ENCODE peak calls at places on chromosomes 2 and 18, in seven cellular contexts. L, J, P, E, V, N and T are unnamed samples.

GRCh38 chr18:58241877-58242276 is 197.9 kb downstream of the NEDD4L start:
- DNase-seq in L (no peak), J (peak), P (peak), E (no peak), V (no peak), N (no peak), T (no peak)

GRCh38 chr2:147352294-147352693 is 492.5 kb upstream of the ACVR2A start:
- DNase-seq in L (no peak), J (no peak), P (peak), E (no peak), V (no peak), N (no peak), T (no peak)

GRCh38 chr2:167784071-167784400 is 463.4 kb downstream of the STK39 start:
- DNase-seq in L (no peak), J (no peak), P (no peak), E (no peak), V (no peak), N (no peak), T (no peak)

GRCh38 chr2:239934571-239935171 is 90.5 kb downstream of the NDUFA10 start:
- DNase-seq in L (peak), J (peak), P (peak), E (no peak), V (peak), N (peak), T (peak)

GRCh38 chr18:29004921-29005320 is 828.0 kb upstream of the CDH2 start:
- DNase-seq in L (no peak), J (no peak), P (no peak), E (no peak), V (no peak), N (no peak), T (no peak)

GRCh38 chr2:37375721-37376399 is 31.4 kb downstream of the QPCT start:
- DNase-seq in L (no peak), J (no peak), P (no peak), E (no peak), V (no peak), N (no peak), T (no peak)

GRCh38 chr2:26692814-26693286 is 328 bp downstream of the KCNK3 start:
- DNase-seq in L (no peak), J (peak), P (peak), E (no peak), V (no peak), N (no peak), T (no peak)

GRCh38 chr18:80196528-80197320 is 50.6 kb downstream of the PARD6G start:
- DNase-seq in L (no peak), J (peak), P (peak), E (no peak), V (no peak), N (no peak), T (peak)

GRCh38 chr2:228728961-228729360 is 542.1 kb downstream of the PID1 start:
- DNase-seq in L (no peak), J (no peak), P (no peak), E (no peak), V (no peak), N (no peak), T (no peak)

GRCh38 chr18:50961974-50962373 is 5.9 kb upstream of the ELAC1 start:
- DNase-seq in L (no peak), J (no peak), P (no peak), E (no peak), V (no peak), N (no peak), T (no peak)

GRCh38 chr2:181977661-181978350 is 7.8 kb upstream of the PPP1R1C start:
- DNase-seq in L (no peak), J (peak), P (no peak), E (peak), V (no peak), N (no peak), T (peak)

GRCh38 chr2:20430461-20431302 is 16.2 kb upstream of the RHOB start:
- DNase-seq in L (peak), J (peak), P (no peak), E (no peak), V (peak), N (no peak), T (peak)

GRCh38 chr2:176162911-176163654 is 6.0 kb downstream of the HOXD3 start:
- DNase-seq in L (no peak), J (no peak), P (no peak), E (no peak), V (no peak), N (no peak), T (no peak)

GRCh38 chr2:8761529-8762164 is 75.8 kb downstream of the KIDINS220 start:
- DNase-seq in L (no peak), J (peak), P (no peak), E (peak), V (no peak), N (no peak), T (no peak)

GRCh38 chr2:227942021-227942420 is 70.6 kb downstream of the DAW1 start:
- DNase-seq in L (no peak), J (no peak), P (no peak), E (no peak), V (no peak), N (no peak), T (no peak)

GRCh38 chr2:1729264-1729663 is 15.1 kb downstream of the PXDN start:
- DNase-seq in L (no peak), J (no peak), P (no peak), E (no peak), V (peak), N (no peak), T (peak)

GRCh38 chr2:1730047-1730937 is 14.0 kb downstream of the PXDN start:
- DNase-seq in L (peak), J (peak), P (no peak), E (no peak), V (peak), N (no peak), T (no peak)

GRCh38 chr2:1727101-1727771 is 17.1 kb downstream of the PXDN start:
- DNase-seq in L (peak), J (peak), P (no peak), E (no peak), V (peak), N (no peak), T (peak)

GRCh38 chr2:1727796-1728474 is 16.4 kb downstream of the PXDN start:
- DNase-seq in L (peak), J (no peak), P (no peak), E (no peak), V (peak), N (no peak), T (no peak)

DNA sequence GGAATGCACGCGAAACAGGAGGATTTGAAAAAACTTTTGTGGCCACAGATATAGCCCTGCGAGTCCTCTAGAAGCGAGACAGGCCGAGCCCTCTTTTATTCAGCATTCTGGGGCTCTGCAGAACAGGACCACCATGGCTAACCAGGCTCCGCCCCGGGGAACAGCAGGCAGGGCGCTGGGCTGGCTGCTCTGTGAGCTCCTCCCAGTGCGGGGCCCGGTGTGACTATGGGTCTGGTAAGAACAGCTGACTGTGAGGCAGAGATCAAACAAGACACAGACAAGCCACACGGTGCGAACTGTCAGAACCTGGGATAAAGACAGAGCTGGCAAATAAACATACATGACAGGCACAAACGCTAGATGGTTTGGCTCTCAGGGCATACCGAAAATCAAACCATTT is 15.5 kb downstream of the PXDN start:
- DNase-seq in L (peak), J (peak), P (peak), E (no peak), V (peak), N (no peak), T (no peak)
- H3K4me3 ChIP-seq in L (no peak), J (no peak), P (no peak), E (no peak), V (no peak), N (no peak), T (no peak)

GRCh38 chr2:43218550-43219382 is 7.6 kb downstream of the ZFP36L2 start:
- DNase-seq in L (peak), J (peak), P (peak), E (no peak), V (peak), N (no peak), T (peak)
- TF ChIP-seq POLR2A in L (peak), J (no peak), P (no peak), E (no peak), V (no peak), N (no peak), T (no peak)

GRCh38 chr2:217339753-217340152 is 479.9 kb upstream of the TNP1 start:
- DNase-seq in L (no peak), J (no peak), P (no peak), E (no peak), V (no peak), N (no peak), T (peak)
- TF ChIP-seq CTCF in L (no peak), J (no peak), P (no peak), E (no peak), V (no peak), N (no peak), T (no peak)

GRCh38 chr2:190888449-190888848 is 7.8 kb downstream of the GLS start:
- DNase-seq in L (no peak), J (no peak), P (no peak), E (no peak), V (no peak), N (no peak), T (no peak)
- H3K4me3 ChIP-seq in L (no peak), J (no peak), P (no peak), E (peak), V (no peak), N (no peak), T (no peak)

GRCh38 chr2:11344342-11344955 is at the start of gene ROCK2:
- DNase-seq in L (peak), J (peak), P (peak), E (peak), V (peak), N (peak), T (peak)
- TF ChIP-seq POLR2A in L (peak), J (peak), P (peak), E (peak), V (peak), N (peak), T (no peak)

GRCh38 chr18:56001576-56001975 is 413.6 kb upstream of the TCF4 start:
- DNase-seq in L (no peak), J (no peak), P (no peak), E (no peak), V (no peak), N (no peak), T (no peak)
- TF ChIP-seq CTCF in L (no peak), J (no peak), P (no peak), E (no peak), V (no peak), N (no peak), T (no peak)

GRCh38 chr2:179541586-179541985 is 277.0 kb upstream of the SESTD1 start:
- DNase-seq in L (no peak), J (no peak), P (no peak), E (no peak), V (no peak), N (no peak), T (no peak)

GRCh38 chr2:179546656-179547055 is 282.0 kb upstream of the SESTD1 start:
- DNase-seq in L (no peak), J (no peak), P (no peak), E (no peak), V (no peak), N (no peak), T (no peak)

GRCh38 chr2:179545024-179545423 is 280.4 kb upstream of the SESTD1 start:
- DNase-seq in L (no peak), J (no peak), P (no peak), E (no peak), V (no peak), N (no peak), T (no peak)

GRCh38 chr2:179539112-179539511 is 274.5 kb upstream of the SESTD1 start:
- DNase-seq in L (no peak), J (no peak), P (no peak), E (no peak), V (no peak), N (no peak), T (no peak)

DNA sequence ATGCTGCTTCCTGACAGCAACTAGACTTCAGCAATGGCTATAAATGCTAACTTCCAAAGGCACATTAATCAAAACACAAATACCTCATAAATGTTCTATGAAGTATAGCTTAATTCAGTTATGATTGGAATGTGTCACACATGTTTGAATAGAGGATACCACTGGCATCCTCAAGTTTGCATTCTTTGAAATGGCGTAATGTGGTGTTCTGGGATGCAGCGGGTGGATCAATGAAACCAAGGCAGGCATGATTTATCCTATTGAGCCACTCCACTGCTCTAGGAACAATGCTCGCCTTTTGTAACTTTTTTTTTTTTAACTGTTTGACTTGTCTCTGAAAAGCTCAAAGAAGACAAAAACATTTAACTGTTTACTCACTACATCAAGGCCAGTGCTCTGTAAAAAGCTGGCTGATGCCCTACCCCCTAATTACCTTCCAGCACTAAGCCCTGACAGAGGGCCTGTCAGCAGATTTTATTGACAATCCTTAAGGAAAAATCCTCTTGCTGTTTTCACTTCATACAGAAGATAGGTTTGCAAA is 278.8 kb upstream of the SESTD1 start:
- DNase-seq in L (no peak), J (peak), P (no peak), E (no peak), V (no peak), N (no peak), T (no peak)
- H3K4me3 ChIP-seq in L (no peak), J (no peak), P (no peak), E (no peak), V (no peak), N (no peak), T (no peak)

DNA sequence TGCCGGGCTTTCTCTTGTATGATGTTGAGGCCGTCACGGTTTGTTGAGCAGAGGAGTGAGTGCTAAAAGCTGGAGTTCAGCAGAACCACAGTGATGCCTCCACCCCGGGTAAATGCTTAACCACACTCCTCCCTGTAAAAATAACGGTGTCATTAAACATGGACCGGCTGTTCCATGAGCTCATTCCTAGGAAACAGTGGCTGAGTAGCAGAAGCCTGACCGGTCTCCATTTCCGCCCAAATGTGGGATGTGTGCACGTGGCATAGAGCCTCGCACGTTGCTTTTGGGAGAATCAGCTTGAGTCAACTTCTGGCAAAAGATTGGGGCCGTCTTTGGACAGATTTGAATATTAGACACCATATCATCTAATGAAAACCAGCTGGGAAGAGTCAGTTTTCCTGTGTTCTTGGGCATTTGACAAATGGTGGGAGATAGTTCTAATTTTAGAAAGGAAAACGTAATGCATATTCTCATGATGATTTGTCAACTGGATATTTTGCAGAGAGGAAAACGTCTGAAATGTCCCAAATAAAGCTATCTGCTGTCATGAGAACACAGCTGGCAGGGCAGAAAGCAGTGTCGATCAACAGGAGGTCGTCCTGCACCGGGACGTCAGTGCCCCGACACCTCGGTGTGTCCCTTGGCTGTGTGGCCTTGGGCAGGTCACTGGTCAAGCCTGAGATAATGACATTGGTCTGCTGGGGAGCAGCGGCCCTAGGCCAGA is 42.4 kb downstream of the LRRFIP1 start:
- DNase-seq in L (peak), J (peak), P (peak), E (no peak), V (peak), N (no peak), T (peak)
- TF ChIP-seq POLR2A in L (no peak), J (peak), P (no peak), E (no peak), V (peak), N (peak), T (no peak)

DNA sequence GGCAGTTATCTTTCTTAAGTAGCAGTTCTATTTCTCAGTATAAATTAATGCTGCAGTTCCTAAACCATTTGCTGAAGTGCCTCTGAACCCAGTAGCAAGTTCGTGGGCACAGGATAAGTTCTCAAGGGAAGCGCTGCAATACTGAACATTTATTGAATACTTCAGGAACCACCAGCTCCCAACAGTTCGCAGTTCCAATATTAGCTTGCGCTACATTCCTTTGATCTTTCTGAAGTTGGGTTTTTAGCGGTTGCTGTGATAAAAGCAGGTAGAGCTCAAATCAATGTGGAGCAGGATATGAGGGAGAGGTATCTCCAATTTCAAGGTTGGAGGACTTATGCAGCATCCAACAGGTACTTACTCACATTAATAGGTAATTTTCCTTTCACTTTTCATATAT is 33.7 kb downstream of the PDCL3 start:
- DNase-seq in L (no peak), J (no peak), P (no peak), E (no peak), V (no peak), N (no peak), T (no peak)
- TF ChIP-seq CTCF in L (no peak), J (no peak), P (no peak), E (no peak), V (no peak), N (no peak), T (no peak)